ENCODE peak calls at places on chromosomes 12 and 14, in nine cellular contexts. One of them, this sample, is unnamed.

GRCh38 chr14:67940894-67941455 is 121.4 kb downstream of the RAD51B start:
- DNase-seq in astrocyte of the cerebellum: peak
- DNase-seq in RCC 7860: no peak
- DNase-seq in GM23338: peak
- DNase-seq in left ventricle myocardium inferior: no peak
- DNase-seq in kidney glomerular epithelial cell: peak
- DNase-seq in tibial artery: peak
- DNase-seq in astrocyte of the spinal cord: peak
- DNase-seq in neural crest cell: no peak
- DNase-seq in this sample: peak

GRCh38 chr14:31950760-31951637 is 126.1 kb upstream of the ARHGAP5 start:
- DNase-seq in neural crest cell: peak
- DNase-seq in GM23338: peak
- DNase-seq in tibial artery: no peak
- DNase-seq in left ventricle myocardium inferior: peak
- DNase-seq in astrocyte of the spinal cord: peak
- DNase-seq in astrocyte of the cerebellum: peak
- DNase-seq in kidney glomerular epithelial cell: peak
- DNase-seq in RCC 7860: no peak
- DNase-seq in this sample: no peak

GRCh38 chr14:85532981-85533820 is 3.3 kb downstream of the FLRT2 start:
- DNase-seq in astrocyte of the cerebellum: peak
- DNase-seq in kidney glomerular epithelial cell: peak
- DNase-seq in astrocyte of the spinal cord: peak
- DNase-seq in left ventricle myocardium inferior: peak
- DNase-seq in tibial artery: peak
- DNase-seq in GM23338: peak
- DNase-seq in RCC 7860: no peak
- DNase-seq in neural crest cell: peak
- DNase-seq in this sample: peak

GRCh38 chr12:53984901-53985357 is at the start of gene HOXC10:
- DNase-seq in astrocyte of the cerebellum: peak
- DNase-seq in astrocyte of the spinal cord: peak
- DNase-seq in left ventricle myocardium inferior: peak
- DNase-seq in neural crest cell: peak
- DNase-seq in GM23338: peak
- DNase-seq in tibial artery: peak
- DNase-seq in RCC 7860: peak
- DNase-seq in kidney glomerular epithelial cell: peak
- DNase-seq in this sample: peak

GRCh38 chr12:132881853-132882252 is 5.6 kb downstream of the CHFR start:
- DNase-seq in tibial artery: no peak
- DNase-seq in astrocyte of the spinal cord: peak
- DNase-seq in kidney glomerular epithelial cell: no peak
- DNase-seq in GM23338: no peak
- DNase-seq in neural crest cell: no peak
- DNase-seq in astrocyte of the cerebellum: no peak
- DNase-seq in left ventricle myocardium inferior: no peak
- DNase-seq in RCC 7860: no peak
- DNase-seq in this sample: no peak

GRCh38 chr14:99667821-99668220 is 16.3 kb upstream of the CYP46A1 start:
- DNase-seq in astrocyte of the cerebellum: no peak
- DNase-seq in RCC 7860: no peak
- DNase-seq in kidney glomerular epithelial cell: no peak
- DNase-seq in GM23338: no peak
- DNase-seq in astrocyte of the spinal cord: no peak
- DNase-seq in tibial artery: no peak
- DNase-seq in left ventricle myocardium inferior: no peak
- DNase-seq in neural crest cell: no peak
- DNase-seq in this sample: no peak

GRCh38 chr12:49808686-49809368 is 19.4 kb downstream of the NCKAP5L start:
- DNase-seq in neural crest cell: peak
- DNase-seq in astrocyte of the spinal cord: peak
- DNase-seq in GM23338: peak
- DNase-seq in kidney glomerular epithelial cell: no peak
- DNase-seq in left ventricle myocardium inferior: peak
- DNase-seq in RCC 7860: no peak
- DNase-seq in astrocyte of the cerebellum: no peak
- DNase-seq in tibial artery: peak
- DNase-seq in this sample: no peak

GRCh38 chr12:52358575-52359350 is 8.5 kb downstream of the KRT85 start:
- DNase-seq in kidney glomerular epithelial cell: no peak
- DNase-seq in RCC 7860: no peak
- DNase-seq in astrocyte of the cerebellum: no peak
- DNase-seq in left ventricle myocardium inferior: no peak
- DNase-seq in tibial artery: peak
- DNase-seq in GM23338: no peak
- DNase-seq in neural crest cell: no peak
- DNase-seq in astrocyte of the spinal cord: no peak
- DNase-seq in this sample: no peak

GRCh38 chr12:27771470-27772327 is 8.3 kb upstream of the KLHL42 start:
- DNase-seq in GM23338: no peak
- DNase-seq in left ventricle myocardium inferior: no peak
- DNase-seq in RCC 7860: no peak
- DNase-seq in astrocyte of the spinal cord: no peak
- DNase-seq in kidney glomerular epithelial cell: no peak
- DNase-seq in astrocyte of the cerebellum: no peak
- DNase-seq in tibial artery: no peak
- DNase-seq in neural crest cell: no peak
- DNase-seq in this sample: no peak

GRCh38 chr12:39138268-39138667 is 232.9 kb upstream of the CPNE8 start:
- DNase-seq in astrocyte of the spinal cord: no peak
- DNase-seq in left ventricle myocardium inferior: no peak
- DNase-seq in tibial artery: no peak
- DNase-seq in astrocyte of the cerebellum: no peak
- DNase-seq in RCC 7860: no peak
- DNase-seq in kidney glomerular epithelial cell: no peak
- DNase-seq in GM23338: no peak
- DNase-seq in neural crest cell: no peak
- DNase-seq in this sample: no peak

GRCh38 chr14:38958589-38958988 is 144.4 kb downstream of the SEC23A start:
- DNase-seq in kidney glomerular epithelial cell: no peak
- DNase-seq in RCC 7860: no peak
- DNase-seq in GM23338: no peak
- DNase-seq in left ventricle myocardium inferior: no peak
- DNase-seq in astrocyte of the spinal cord: no peak
- DNase-seq in tibial artery: no peak
- DNase-seq in neural crest cell: no peak
- DNase-seq in astrocyte of the cerebellum: no peak
- DNase-seq in this sample: no peak

GRCh38 chr12:3753549-3754284 is 808 bp upstream of the CRACR2A start:
- DNase-seq in tibial artery: no peak
- DNase-seq in astrocyte of the cerebellum: no peak
- DNase-seq in neural crest cell: no peak
- DNase-seq in GM23338: no peak
- DNase-seq in astrocyte of the spinal cord: no peak
- DNase-seq in RCC 7860: no peak
- DNase-seq in kidney glomerular epithelial cell: no peak
- DNase-seq in left ventricle myocardium inferior: peak
- DNase-seq in this sample: no peak

GRCh38 chr14:58430156-58430555 is 2.6 kb downstream of the KIAA0586 start:
- DNase-seq in left ventricle myocardium inferior: no peak
- DNase-seq in astrocyte of the spinal cord: peak
- DNase-seq in RCC 7860: peak
- DNase-seq in tibial artery: no peak
- DNase-seq in astrocyte of the cerebellum: no peak
- DNase-seq in neural crest cell: no peak
- DNase-seq in kidney glomerular epithelial cell: peak
- DNase-seq in GM23338: no peak
- DNase-seq in this sample: no peak

GRCh38 chr12:104680070-104680469 is 223.3 kb downstream of the CHST11 start:
- DNase-seq in left ventricle myocardium inferior: no peak
- DNase-seq in neural crest cell: no peak
- DNase-seq in RCC 7860: no peak
- DNase-seq in tibial artery: no peak
- DNase-seq in GM23338: peak
- DNase-seq in astrocyte of the spinal cord: peak
- DNase-seq in astrocyte of the cerebellum: no peak
- DNase-seq in kidney glomerular epithelial cell: no peak
- DNase-seq in this sample: peak

GRCh38 chr12:111361717-111362576 is 6.9 kb downstream of the PHETA1 start:
- DNase-seq in astrocyte of the cerebellum: no peak
- DNase-seq in kidney glomerular epithelial cell: no peak
- DNase-seq in GM23338: no peak
- DNase-seq in RCC 7860: no peak
- DNase-seq in astrocyte of the spinal cord: no peak
- DNase-seq in tibial artery: no peak
- DNase-seq in neural crest cell: no peak
- DNase-seq in left ventricle myocardium inferior: peak
- DNase-seq in this sample: no peak

GRCh38 chr14:89542768-89543419 is 125.9 kb upstream of the FOXN3 start:
- DNase-seq in astrocyte of the spinal cord: no peak
- DNase-seq in tibial artery: no peak
- DNase-seq in kidney glomerular epithelial cell: no peak
- DNase-seq in left ventricle myocardium inferior: no peak
- DNase-seq in astrocyte of the cerebellum: no peak
- DNase-seq in RCC 7860: no peak
- DNase-seq in neural crest cell: no peak
- DNase-seq in GM23338: no peak
- DNase-seq in this sample: no peak

GRCh38 chr14:62428429-62429203 is 616.6 kb downstream of the KCNH5 start:
- DNase-seq in left ventricle myocardium inferior: no peak
- DNase-seq in RCC 7860: no peak
- DNase-seq in kidney glomerular epithelial cell: no peak
- DNase-seq in GM23338: no peak
- DNase-seq in tibial artery: no peak
- DNase-seq in neural crest cell: no peak
- DNase-seq in astrocyte of the spinal cord: peak
- DNase-seq in astrocyte of the cerebellum: peak
- DNase-seq in this sample: no peak

GRCh38 chr14:68733086-68733621 is 59.7 kb downstream of the ZFP36L1 start:
- DNase-seq in astrocyte of the spinal cord: no peak
- DNase-seq in kidney glomerular epithelial cell: peak
- DNase-seq in neural crest cell: no peak
- DNase-seq in left ventricle myocardium inferior: no peak
- DNase-seq in tibial artery: peak
- DNase-seq in astrocyte of the cerebellum: no peak
- DNase-seq in RCC 7860: peak
- DNase-seq in GM23338: no peak
- DNase-seq in this sample: no peak

GRCh38 chr12:50390284-50390683 is 6.1 kb downstream of the FAM186A start:
- DNase-seq in RCC 7860: peak
- DNase-seq in tibial artery: no peak
- DNase-seq in left ventricle myocardium inferior: no peak
- DNase-seq in neural crest cell: no peak
- DNase-seq in astrocyte of the spinal cord: peak
- DNase-seq in astrocyte of the cerebellum: peak
- DNase-seq in kidney glomerular epithelial cell: peak
- DNase-seq in GM23338: no peak
- DNase-seq in this sample: no peak

GRCh38 chr14:51370758-51371386 is 130.8 kb downstream of the TMX1 start:
- DNase-seq in left ventricle myocardium inferior: no peak
- DNase-seq in neural crest cell: no peak
- DNase-seq in RCC 7860: no peak
- DNase-seq in kidney glomerular epithelial cell: no peak
- DNase-seq in tibial artery: no peak
- DNase-seq in astrocyte of the spinal cord: no peak
- DNase-seq in GM23338: no peak
- DNase-seq in astrocyte of the cerebellum: no peak
- DNase-seq in this sample: peak

GRCh38 chr12:39935275-39935674 is 170.6 kb downstream of the SLC2A13 start:
- DNase-seq in astrocyte of the cerebellum: no peak
- DNase-seq in neural crest cell: no peak
- DNase-seq in RCC 7860: peak
- DNase-seq in GM23338: no peak
- DNase-seq in kidney glomerular epithelial cell: peak
- DNase-seq in astrocyte of the spinal cord: peak
- DNase-seq in left ventricle myocardium inferior: no peak
- DNase-seq in tibial artery: no peak
- DNase-seq in this sample: no peak

GRCh38 chr12:41264281-41264680 is 76.2 kb downstream of the PDZRN4 start:
- DNase-seq in astrocyte of the spinal cord: peak
- DNase-seq in astrocyte of the cerebellum: no peak
- DNase-seq in left ventricle myocardium inferior: no peak
- DNase-seq in RCC 7860: peak
- DNase-seq in tibial artery: no peak
- DNase-seq in neural crest cell: no peak
- DNase-seq in GM23338: peak
- DNase-seq in kidney glomerular epithelial cell: peak
- DNase-seq in this sample: peak

GRCh38 chr12:5988659-5989116 is 43.6 kb upstream of the ANO2 start:
- DNase-seq in neural crest cell: peak
- DNase-seq in kidney glomerular epithelial cell: peak
- DNase-seq in RCC 7860: peak
- DNase-seq in GM23338: peak
- DNase-seq in astrocyte of the spinal cord: peak
- DNase-seq in astrocyte of the cerebellum: peak
- DNase-seq in left ventricle myocardium inferior: peak
- DNase-seq in tibial artery: peak
- DNase-seq in this sample: peak

GRCh38 chr12:117143008-117143532 is 43.9 kb upstream of the TESC start:
- DNase-seq in GM23338: no peak
- DNase-seq in kidney glomerular epithelial cell: peak
- DNase-seq in astrocyte of the spinal cord: peak
- DNase-seq in left ventricle myocardium inferior: no peak
- DNase-seq in tibial artery: no peak
- DNase-seq in RCC 7860: no peak
- DNase-seq in astrocyte of the cerebellum: no peak
- DNase-seq in neural crest cell: no peak
- DNase-seq in this sample: no peak

GRCh38 chr14:105500726-105501101 is 9.7 kb downstream of the TEDC1 start:
- DNase-seq in astrocyte of the spinal cord: no peak
- DNase-seq in kidney glomerular epithelial cell: no peak
- DNase-seq in GM23338: no peak
- DNase-seq in left ventricle myocardium inferior: no peak
- DNase-seq in RCC 7860: no peak
- DNase-seq in astrocyte of the cerebellum: no peak
- DNase-seq in tibial artery: peak
- DNase-seq in neural crest cell: no peak
- DNase-seq in this sample: no peak

GRCh38 chr14:52117433-52117832 is 48.6 kb upstream of the NID2 start:
- DNase-seq in astrocyte of the cerebellum: no peak
- DNase-seq in tibial artery: no peak
- DNase-seq in left ventricle myocardium inferior: peak
- DNase-seq in GM23338: no peak
- DNase-seq in RCC 7860: no peak
- DNase-seq in kidney glomerular epithelial cell: no peak
- DNase-seq in neural crest cell: no peak
- DNase-seq in astrocyte of the spinal cord: no peak
- DNase-seq in this sample: no peak

GRCh38 chr14:93785423-93785822 is 2.9 kb downstream of the PRIMA1 start:
- DNase-seq in astrocyte of the spinal cord: no peak
- DNase-seq in kidney glomerular epithelial cell: no peak
- DNase-seq in GM23338: no peak
- DNase-seq in tibial artery: no peak
- DNase-seq in neural crest cell: no peak
- DNase-seq in RCC 7860: no peak
- DNase-seq in astrocyte of the cerebellum: no peak
- DNase-seq in left ventricle myocardium inferior: no peak
- DNase-seq in this sample: no peak

GRCh38 chr14:66380143-66380542 is 106.0 kb upstream of the CCDC196 start:
- DNase-seq in astrocyte of the spinal cord: no peak
- DNase-seq in left ventricle myocardium inferior: no peak
- DNase-seq in neural crest cell: no peak
- DNase-seq in tibial artery: no peak
- DNase-seq in RCC 7860: no peak
- DNase-seq in kidney glomerular epithelial cell: peak
- DNase-seq in GM23338: no peak
- DNase-seq in astrocyte of the cerebellum: no peak
- DNase-seq in this sample: no peak

GRCh38 chr14:37142835-37143499 is 29.4 kb downstream of the SLC25A21 start:
- DNase-seq in astrocyte of the spinal cord: peak
- DNase-seq in astrocyte of the cerebellum: peak
- DNase-seq in kidney glomerular epithelial cell: peak
- DNase-seq in neural crest cell: no peak
- DNase-seq in GM23338: no peak
- DNase-seq in RCC 7860: peak
- DNase-seq in left ventricle myocardium inferior: no peak
- DNase-seq in tibial artery: no peak
- DNase-seq in this sample: no peak

GRCh38 chr12:39959467-39959866 is 146.4 kb downstream of the SLC2A13 start:
- DNase-seq in kidney glomerular epithelial cell: no peak
- DNase-seq in RCC 7860: no peak
- DNase-seq in left ventricle myocardium inferior: no peak
- DNase-seq in GM23338: no peak
- DNase-seq in astrocyte of the cerebellum: no peak
- DNase-seq in tibial artery: no peak
- DNase-seq in neural crest cell: no peak
- DNase-seq in astrocyte of the spinal cord: no peak
- DNase-seq in this sample: no peak

GRCh38 chr12:4027412-4027811 is 154.2 kb upstream of the PARP11 start:
- DNase-seq in GM23338: no peak
- DNase-seq in tibial artery: no peak
- DNase-seq in left ventricle myocardium inferior: no peak
- DNase-seq in neural crest cell: no peak
- DNase-seq in astrocyte of the cerebellum: no peak
- DNase-seq in kidney glomerular epithelial cell: no peak
- DNase-seq in RCC 7860: no peak
- DNase-seq in astrocyte of the spinal cord: no peak
- DNase-seq in this sample: no peak